ENCODE peak calls at places on chromosomes 4 and X, in six cellular contexts. One of them, this sample, is unnamed.

GRCh38 chrX:22594771-22595170 is 322.1 kb downstream of the CBLL2 start:
- DNase-seq in NCI-H1694: no peak
- DNase-seq in spleen: no peak
- DNase-seq in neural progenitor cell: no peak
- DNase-seq in midbrain: no peak
- DNase-seq in choroid plexus epithelial cell: no peak
- DNase-seq in this sample: peak; percentile 26

GRCh38 chrX:105553118-105553517 is 269.2 kb upstream of the NRK start:
- DNase-seq in NCI-H1694: no peak
- DNase-seq in spleen: no peak
- DNase-seq in neural progenitor cell: no peak
- DNase-seq in midbrain: no peak
- DNase-seq in choroid plexus epithelial cell: no peak
- DNase-seq in this sample: no peak

GRCh38 chr4:110231869-110232268 is 33.5 kb upstream of the ELOVL6 start:
- DNase-seq in NCI-H1694: no peak
- DNase-seq in spleen: no peak
- DNase-seq in neural progenitor cell: no peak
- DNase-seq in midbrain: no peak
- DNase-seq in choroid plexus epithelial cell: no peak
- DNase-seq in this sample: no peak

GRCh38 chr4:130478406-130478805 is 1382.5 kb downstream of the C4orf33 start:
- DNase-seq in NCI-H1694: no peak
- DNase-seq in spleen: no peak
- DNase-seq in neural progenitor cell: no peak
- DNase-seq in midbrain: no peak
- DNase-seq in choroid plexus epithelial cell: peak; percentile 89
- DNase-seq in this sample: no peak

GRCh38 chr4:128394778-128395177 is 107.2 kb upstream of the PGRMC2 start:
- DNase-seq in NCI-H1694: no peak
- DNase-seq in spleen: no peak
- DNase-seq in neural progenitor cell: no peak
- DNase-seq in midbrain: no peak
- DNase-seq in choroid plexus epithelial cell: no peak
- DNase-seq in this sample: no peak

GRCh38 chrX:80799616-80800015 is 10.1 kb downstream of the BRWD3 start:
- DNase-seq in NCI-H1694: no peak
- DNase-seq in spleen: no peak
- DNase-seq in neural progenitor cell: no peak
- DNase-seq in midbrain: no peak
- DNase-seq in choroid plexus epithelial cell: no peak
- DNase-seq in this sample: no peak

GRCh38 chrX:14963447-14964236 is 90.4 kb downstream of the MOSPD2 start:
- DNase-seq in NCI-H1694: no peak
- DNase-seq in spleen: no peak
- DNase-seq in neural progenitor cell: no peak
- DNase-seq in midbrain: no peak
- DNase-seq in choroid plexus epithelial cell: peak; percentile 18
- DNase-seq in this sample: no peak

GRCh38 chrX:129777218-129777768 is 2.5 kb upstream of the SASH3 start:
- DNase-seq in NCI-H1694: no peak
- DNase-seq in spleen: peak; percentile 96
- DNase-seq in neural progenitor cell: no peak
- DNase-seq in midbrain: no peak
- DNase-seq in choroid plexus epithelial cell: no peak
- DNase-seq in this sample: no peak

GRCh38 chr4:86910820-86911684 is 18.8 kb upstream of the C4orf36 start:
- DNase-seq in NCI-H1694: no peak
- DNase-seq in spleen: no peak
- DNase-seq in neural progenitor cell: no peak
- DNase-seq in midbrain: no peak
- DNase-seq in choroid plexus epithelial cell: peak; percentile 58
- DNase-seq in this sample: no peak

GRCh38 chrX:47992093-47992375 is 11.8 kb downstream of the ZNF182 start:
- DNase-seq in NCI-H1694: no peak
- DNase-seq in spleen: no peak
- DNase-seq in neural progenitor cell: no peak
- DNase-seq in midbrain: no peak
- DNase-seq in choroid plexus epithelial cell: peak; percentile 10
- DNase-seq in this sample: no peak

GRCh38 chrX:39848900-39849299 is 248.9 kb downstream of the BCOR start:
- DNase-seq in NCI-H1694: no peak
- DNase-seq in spleen: no peak
- DNase-seq in neural progenitor cell: no peak
- DNase-seq in midbrain: no peak
- DNase-seq in choroid plexus epithelial cell: peak; percentile 82
- DNase-seq in this sample: no peak

GRCh38 chrX:64843224-64843623 is 133.0 kb downstream of the ZC4H2 start:
- DNase-seq in NCI-H1694: no peak
- DNase-seq in spleen: no peak
- DNase-seq in neural progenitor cell: no peak
- DNase-seq in midbrain: no peak
- DNase-seq in choroid plexus epithelial cell: no peak
- DNase-seq in this sample: no peak

GRCh38 chr4:121253961-121254360 is 89.8 kb upstream of the TNIP3 start:
- DNase-seq in NCI-H1694: no peak
- DNase-seq in spleen: no peak
- DNase-seq in neural progenitor cell: no peak
- DNase-seq in midbrain: no peak
- DNase-seq in choroid plexus epithelial cell: no peak
- DNase-seq in this sample: no peak

GRCh38 chr4:16661813-16662212 is 236.6 kb downstream of the LDB2 start:
- DNase-seq in NCI-H1694: no peak
- DNase-seq in spleen: no peak
- DNase-seq in neural progenitor cell: no peak
- DNase-seq in midbrain: no peak
- DNase-seq in choroid plexus epithelial cell: no peak
- DNase-seq in this sample: no peak

GRCh38 chr4:188262464-188262863 is 123.2 kb downstream of the TRIML1 start:
- DNase-seq in NCI-H1694: no peak
- DNase-seq in spleen: no peak
- DNase-seq in neural progenitor cell: no peak
- DNase-seq in midbrain: no peak
- DNase-seq in choroid plexus epithelial cell: peak; percentile 14
- DNase-seq in this sample: no peak

GRCh38 chr4:112979881-112980421 is 69.5 kb upstream of the ANK2 start:
- DNase-seq in NCI-H1694: no peak
- DNase-seq in spleen: no peak
- DNase-seq in neural progenitor cell: peak; percentile 17
- DNase-seq in midbrain: no peak
- DNase-seq in choroid plexus epithelial cell: no peak
- DNase-seq in this sample: no peak

GRCh38 chr4:78361621-78362120 is 189.9 kb upstream of the ANXA3 start:
- DNase-seq in NCI-H1694: no peak
- DNase-seq in spleen: no peak
- DNase-seq in neural progenitor cell: no peak
- DNase-seq in midbrain: no peak
- DNase-seq in choroid plexus epithelial cell: no peak
- DNase-seq in this sample: no peak

GRCh38 chr4:80798082-80798481 is 232.4 kb upstream of the BMP3 start:
- DNase-seq in NCI-H1694: no peak
- DNase-seq in spleen: no peak
- DNase-seq in neural progenitor cell: no peak
- DNase-seq in midbrain: no peak
- DNase-seq in choroid plexus epithelial cell: no peak
- DNase-seq in this sample: no peak

GRCh38 chrX:36626898-36627297 is 381.3 kb upstream of the FAM47C start:
- DNase-seq in NCI-H1694: no peak
- DNase-seq in spleen: no peak
- DNase-seq in neural progenitor cell: no peak
- DNase-seq in midbrain: no peak
- DNase-seq in choroid plexus epithelial cell: no peak
- DNase-seq in this sample: no peak

GRCh38 chrX:15107367-15107988 is 162.4 kb downstream of the ASB9 start:
- DNase-seq in NCI-H1694: no peak
- DNase-seq in spleen: no peak
- DNase-seq in neural progenitor cell: no peak
- DNase-seq in midbrain: no peak
- DNase-seq in choroid plexus epithelial cell: no peak
- DNase-seq in this sample: no peak

GRCh38 chrX:97843200-97843811 is 959.6 kb downstream of the RPA4 start:
- DNase-seq in NCI-H1694: no peak
- DNase-seq in spleen: no peak
- DNase-seq in neural progenitor cell: no peak
- DNase-seq in midbrain: no peak
- DNase-seq in choroid plexus epithelial cell: no peak
- DNase-seq in this sample: no peak

GRCh38 chrX:143634701-143635442 is 1.0 kb downstream of the SLITRK4 start:
- DNase-seq in NCI-H1694: no peak
- DNase-seq in spleen: no peak
- DNase-seq in neural progenitor cell: peak; percentile 58
- DNase-seq in midbrain: no peak
- DNase-seq in choroid plexus epithelial cell: no peak
- DNase-seq in this sample: peak; percentile 68

GRCh38 chrX:137926090-137926489 is 360.2 kb downstream of the ZIC3 start:
- DNase-seq in NCI-H1694: no peak
- DNase-seq in spleen: no peak
- DNase-seq in neural progenitor cell: peak; percentile 47
- DNase-seq in midbrain: peak; percentile 2
- DNase-seq in choroid plexus epithelial cell: peak; percentile 19
- DNase-seq in this sample: peak; percentile 20

GRCh38 chr4:159655547-159655946 is 552.7 kb downstream of the RAPGEF2 start:
- DNase-seq in NCI-H1694: no peak
- DNase-seq in spleen: no peak
- DNase-seq in neural progenitor cell: no peak
- DNase-seq in midbrain: no peak
- DNase-seq in choroid plexus epithelial cell: peak; percentile 93
- DNase-seq in this sample: no peak

GRCh38 chrX:7108995-7109634 is 38.4 kb upstream of the STS start:
- DNase-seq in NCI-H1694: no peak
- DNase-seq in spleen: no peak
- DNase-seq in neural progenitor cell: peak; percentile 64
- DNase-seq in midbrain: peak; percentile 3
- DNase-seq in choroid plexus epithelial cell: no peak
- DNase-seq in this sample: no peak

GRCh38 chr4:161376275-161376674 is 787.5 kb downstream of the FSTL5 start:
- DNase-seq in NCI-H1694: no peak
- DNase-seq in spleen: no peak
- DNase-seq in neural progenitor cell: no peak
- DNase-seq in midbrain: no peak
- DNase-seq in choroid plexus epithelial cell: peak; percentile 41
- DNase-seq in this sample: no peak

GRCh38 chr4:139749313-139749712 is 83.7 kb downstream of the MGST2 start:
- DNase-seq in NCI-H1694: no peak
- DNase-seq in spleen: no peak
- DNase-seq in neural progenitor cell: no peak
- DNase-seq in midbrain: no peak
- DNase-seq in choroid plexus epithelial cell: no peak
- DNase-seq in this sample: no peak

GRCh38 chrX:40539214-40540142 is 41.3 kb upstream of the ATP6AP2 start:
- DNase-seq in NCI-H1694: no peak
- DNase-seq in spleen: peak; percentile 86
- DNase-seq in neural progenitor cell: peak; percentile 44
- DNase-seq in midbrain: no peak
- DNase-seq in choroid plexus epithelial cell: peak; percentile 48
- DNase-seq in this sample: no peak

GRCh38 chr4:182806259-182807252 is 110.6 kb downstream of the DCTD start:
- DNase-seq in NCI-H1694: peak; percentile 9
- DNase-seq in spleen: peak; percentile 87
- DNase-seq in neural progenitor cell: peak; percentile 93
- DNase-seq in midbrain: peak; percentile 75
- DNase-seq in choroid plexus epithelial cell: peak; percentile 74
- DNase-seq in this sample: peak; percentile 53

GRCh38 chr4:124203613-124204284 is 508.8 kb downstream of the ANKRD50 start:
- DNase-seq in NCI-H1694: no peak
- DNase-seq in spleen: no peak
- DNase-seq in neural progenitor cell: no peak
- DNase-seq in midbrain: no peak
- DNase-seq in choroid plexus epithelial cell: peak; percentile 87
- DNase-seq in this sample: no peak

GRCh38 chr4:38523524-38524448 is 140.2 kb upstream of the KLF3 start:
- DNase-seq in NCI-H1694: no peak
- DNase-seq in spleen: no peak
- DNase-seq in neural progenitor cell: no peak
- DNase-seq in midbrain: no peak
- DNase-seq in choroid plexus epithelial cell: peak; percentile 21
- DNase-seq in this sample: no peak

GRCh38 chr4:156294577-156294976 is 340.9 kb upstream of the CTSO start:
- DNase-seq in NCI-H1694: peak; percentile 4
- DNase-seq in spleen: no peak
- DNase-seq in neural progenitor cell: peak; percentile 42
- DNase-seq in midbrain: peak; percentile 16
- DNase-seq in choroid plexus epithelial cell: peak; percentile 96
- DNase-seq in this sample: peak; percentile 1

GRCh38 chr4:23268072-23268771 is 575.5 kb downstream of the GBA3 start:
- DNase-seq in NCI-H1694: no peak
- DNase-seq in spleen: no peak
- DNase-seq in neural progenitor cell: no peak
- DNase-seq in midbrain: no peak
- DNase-seq in choroid plexus epithelial cell: no peak
- DNase-seq in this sample: no peak

GRCh38 chrX:125444659-125445058 is 125.0 kb downstream of the TEX13C start:
- DNase-seq in NCI-H1694: no peak
- DNase-seq in spleen: no peak
- DNase-seq in neural progenitor cell: no peak
- DNase-seq in midbrain: no peak
- DNase-seq in choroid plexus epithelial cell: no peak
- DNase-seq in this sample: no peak

GRCh38 chr4:166432842-166433241 is 559.8 kb downstream of the TLL1 start:
- DNase-seq in NCI-H1694: no peak
- DNase-seq in spleen: no peak
- DNase-seq in neural progenitor cell: no peak
- DNase-seq in midbrain: no peak
- DNase-seq in choroid plexus epithelial cell: no peak
- DNase-seq in this sample: no peak

GRCh38 chr4:38917481-38918025 is 49.9 kb downstream of the FAM114A1 start:
- DNase-seq in NCI-H1694: no peak
- DNase-seq in spleen: no peak
- DNase-seq in neural progenitor cell: no peak
- DNase-seq in midbrain: no peak
- DNase-seq in choroid plexus epithelial cell: no peak
- DNase-seq in this sample: no peak

GRCh38 chr4:186725422-186726149 is 1.9 kb upstream of the FAT1 start:
- DNase-seq in NCI-H1694: peak; percentile 29
- DNase-seq in spleen: no peak
- DNase-seq in neural progenitor cell: peak; percentile 86
- DNase-seq in midbrain: peak; percentile 79
- DNase-seq in choroid plexus epithelial cell: peak; percentile 93
- DNase-seq in this sample: peak; percentile 86

GRCh38 chrX:1466971-1467561 is 14.4 kb upstream of the ASMTL start:
- DNase-seq in NCI-H1694: no peak
- DNase-seq in spleen: peak; percentile 87
- DNase-seq in neural progenitor cell: no peak
- DNase-seq in midbrain: no peak
- DNase-seq in choroid plexus epithelial cell: no peak
- DNase-seq in this sample: no peak

GRCh38 chr4:8355864-8356565 is 84.5 kb downstream of the ACOX3 start:
- DNase-seq in NCI-H1694: no peak
- DNase-seq in spleen: no peak
- DNase-seq in neural progenitor cell: no peak
- DNase-seq in midbrain: no peak
- DNase-seq in choroid plexus epithelial cell: peak; percentile 83
- DNase-seq in this sample: no peak